ENCODE peak calls at places on chromosome 3, in ten cellular contexts. One of them, this sample, is unnamed.

GRCh38 chr3:171163724-171164465 is 137.4 kb upstream of the SLC2A2 start:
- DNase-seq in mammary epithelial cell: peak; percentile 68
- DNase-seq in AG04450: no peak
- DNase-seq in PC-3: peak; percentile 88
- DNase-seq in PC-9: peak; percentile 76
- DNase-seq in mesenchymal stem cell: no peak
- DNase-seq in cardiac muscle cell: no peak
- DNase-seq in K562: no peak
- DNase-seq in CD8-positive, alpha-beta memory T cell: no peak
- DNase-seq in GM23248: peak; percentile 54
- DNase-seq in this sample: no peak

GRCh38 chr3:126718506-126719445 is 14.7 kb downstream of the CHCHD6 start:
- DNase-seq in mammary epithelial cell: peak; percentile 14
- DNase-seq in AG04450: no peak
- DNase-seq in PC-3: no peak
- DNase-seq in PC-9: no peak
- DNase-seq in mesenchymal stem cell: no peak
- DNase-seq in cardiac muscle cell: no peak
- DNase-seq in K562: no peak
- DNase-seq in CD8-positive, alpha-beta memory T cell: no peak
- DNase-seq in GM23248: no peak
- DNase-seq in this sample: no peak

GRCh38 chr3:414063-414462 is 217.5 kb downstream of the CHL1 start:
- DNase-seq in mammary epithelial cell: no peak
- DNase-seq in AG04450: no peak
- DNase-seq in PC-3: peak; percentile 57
- DNase-seq in PC-9: no peak
- DNase-seq in mesenchymal stem cell: peak; percentile 7
- DNase-seq in cardiac muscle cell: peak; percentile 12
- DNase-seq in K562: peak; percentile 6
- DNase-seq in CD8-positive, alpha-beta memory T cell: no peak
- DNase-seq in GM23248: peak; percentile 36
- DNase-seq in this sample: no peak

GRCh38 chr3:153273767-153274443 is 111.9 kb downstream of the RAP2B start:
- DNase-seq in mammary epithelial cell: peak; percentile 43
- DNase-seq in AG04450: no peak
- DNase-seq in PC-3: peak; percentile 60
- DNase-seq in PC-9: no peak
- DNase-seq in mesenchymal stem cell: no peak
- DNase-seq in cardiac muscle cell: peak; percentile 58
- DNase-seq in K562: no peak
- DNase-seq in CD8-positive, alpha-beta memory T cell: no peak
- DNase-seq in GM23248: peak; percentile 88
- DNase-seq in this sample: peak; percentile 30

GRCh38 chr3:151579571-151580270 is 118.9 kb upstream of the IGSF10 start:
- DNase-seq in mammary epithelial cell: no peak
- DNase-seq in AG04450: no peak
- DNase-seq in PC-3: no peak
- DNase-seq in PC-9: no peak
- DNase-seq in mesenchymal stem cell: peak; percentile 10
- DNase-seq in cardiac muscle cell: peak; percentile 87
- DNase-seq in K562: peak; percentile 26
- DNase-seq in CD8-positive, alpha-beta memory T cell: no peak
- DNase-seq in GM23248: peak; percentile 81
- DNase-seq in this sample: no peak

GRCh38 chr3:127177226-127177625 is 15.7 kb upstream of the PRR23E start:
- DNase-seq in mammary epithelial cell: no peak
- DNase-seq in AG04450: no peak
- DNase-seq in PC-3: peak; percentile 34
- DNase-seq in PC-9: no peak
- DNase-seq in mesenchymal stem cell: no peak
- DNase-seq in cardiac muscle cell: peak; percentile 3
- DNase-seq in K562: peak; percentile 3
- DNase-seq in CD8-positive, alpha-beta memory T cell: no peak
- DNase-seq in GM23248: no peak
- DNase-seq in this sample: no peak

GRCh38 chr3:41579861-41580260 is 380.6 kb downstream of the CTNNB1 start:
- DNase-seq in mammary epithelial cell: no peak
- DNase-seq in AG04450: no peak
- DNase-seq in PC-3: no peak
- DNase-seq in PC-9: no peak
- DNase-seq in mesenchymal stem cell: no peak
- DNase-seq in cardiac muscle cell: no peak
- DNase-seq in K562: no peak
- DNase-seq in CD8-positive, alpha-beta memory T cell: no peak
- DNase-seq in GM23248: no peak
- DNase-seq in this sample: no peak

GRCh38 chr3:37973250-37974054 is 17.1 kb upstream of the VILL start:
- DNase-seq in mammary epithelial cell: no peak
- DNase-seq in AG04450: peak; percentile 18
- DNase-seq in PC-3: no peak
- DNase-seq in PC-9: no peak
- DNase-seq in mesenchymal stem cell: no peak
- DNase-seq in cardiac muscle cell: no peak
- DNase-seq in K562: no peak
- DNase-seq in CD8-positive, alpha-beta memory T cell: no peak
- DNase-seq in GM23248: no peak
- DNase-seq in this sample: no peak

GRCh38 chr3:106617276-106617675 is 748.5 kb upstream of the CBLB start:
- DNase-seq in mammary epithelial cell: no peak
- DNase-seq in AG04450: no peak
- DNase-seq in PC-3: peak; percentile 41
- DNase-seq in PC-9: no peak
- DNase-seq in mesenchymal stem cell: no peak
- DNase-seq in cardiac muscle cell: no peak
- DNase-seq in K562: no peak
- DNase-seq in CD8-positive, alpha-beta memory T cell: no peak
- DNase-seq in GM23248: peak; percentile 60
- DNase-seq in this sample: no peak

GRCh38 chr3:46369675-46370132 is 1.0 kb upstream of the CCR5 start:
- DNase-seq in mammary epithelial cell: no peak
- DNase-seq in AG04450: no peak
- DNase-seq in PC-3: no peak
- DNase-seq in PC-9: no peak
- DNase-seq in mesenchymal stem cell: no peak
- DNase-seq in cardiac muscle cell: no peak
- DNase-seq in K562: no peak
- DNase-seq in CD8-positive, alpha-beta memory T cell: no peak
- DNase-seq in GM23248: no peak
- DNase-seq in this sample: no peak

GRCh38 chr3:173253471-173253870 is 112.4 kb upstream of the SPATA16 start:
- DNase-seq in mammary epithelial cell: no peak
- DNase-seq in AG04450: no peak
- DNase-seq in PC-3: no peak
- DNase-seq in PC-9: no peak
- DNase-seq in mesenchymal stem cell: no peak
- DNase-seq in cardiac muscle cell: no peak
- DNase-seq in K562: no peak
- DNase-seq in CD8-positive, alpha-beta memory T cell: no peak
- DNase-seq in GM23248: no peak
- DNase-seq in this sample: no peak

GRCh38 chr3:55485208-55485791 is 1.8 kb downstream of the WNT5A start:
- DNase-seq in mammary epithelial cell: peak; percentile 62
- DNase-seq in AG04450: no peak
- DNase-seq in PC-3: peak; percentile 82
- DNase-seq in PC-9: no peak
- DNase-seq in mesenchymal stem cell: peak; percentile 92
- DNase-seq in cardiac muscle cell: peak; percentile 89
- DNase-seq in K562: peak; percentile 42
- DNase-seq in CD8-positive, alpha-beta memory T cell: no peak
- DNase-seq in GM23248: peak; percentile 82
- DNase-seq in this sample: peak; percentile 78

GRCh38 chr3:134956395-134956794 is 161.3 kb downstream of the EPHB1 start:
- DNase-seq in mammary epithelial cell: no peak
- DNase-seq in AG04450: no peak
- DNase-seq in PC-3: no peak
- DNase-seq in PC-9: no peak
- DNase-seq in mesenchymal stem cell: no peak
- DNase-seq in cardiac muscle cell: no peak
- DNase-seq in K562: no peak
- DNase-seq in CD8-positive, alpha-beta memory T cell: no peak
- DNase-seq in GM23248: no peak
- DNase-seq in this sample: no peak

GRCh38 chr3:15514663-15515357 is 6.7 kb downstream of the COLQ start:
- DNase-seq in mammary epithelial cell: no peak
- DNase-seq in AG04450: no peak
- DNase-seq in PC-3: no peak
- DNase-seq in PC-9: no peak
- DNase-seq in mesenchymal stem cell: no peak
- DNase-seq in cardiac muscle cell: no peak
- DNase-seq in K562: no peak
- DNase-seq in CD8-positive, alpha-beta memory T cell: no peak
- DNase-seq in GM23248: peak; percentile 47
- DNase-seq in this sample: no peak
- H3K4me3 ChIP-seq in mammary epithelial cell: no peak overlapping the region
- H3K4me3 ChIP-seq in AG04450: no peak overlapping the region
- H3K4me3 ChIP-seq in PC-3: no peak overlapping the region
- H3K4me3 ChIP-seq in PC-9: no peak overlapping the region
- H3K4me3 ChIP-seq in mesenchymal stem cell: no peak overlapping the region
- H3K4me3 ChIP-seq in cardiac muscle cell: no peak overlapping the region
- H3K4me3 ChIP-seq in K562: no peak overlapping the region
- H3K4me3 ChIP-seq in CD8-positive, alpha-beta memory T cell: no peak overlapping the region
- H3K4me3 ChIP-seq in GM23248: no peak overlapping the region
- H3K4me3 ChIP-seq in this sample: no peak overlapping the region

GRCh38 chr3:147370316-147370715 is 36.0 kb downstream of the ZIC4 start:
- DNase-seq in mammary epithelial cell: no peak
- DNase-seq in AG04450: no peak
- DNase-seq in PC-3: no peak
- DNase-seq in PC-9: no peak
- DNase-seq in mesenchymal stem cell: no peak
- DNase-seq in cardiac muscle cell: no peak
- DNase-seq in K562: no peak
- DNase-seq in CD8-positive, alpha-beta memory T cell: no peak
- DNase-seq in GM23248: no peak
- DNase-seq in this sample: no peak
- H3K27me3 ChIP-seq in mammary epithelial cell: peaks cover 63% of the 10 kb centered on the region
- H3K27me3 ChIP-seq in AG04450: peaks cover 81% of the 10 kb centered on the region
- H3K27me3 ChIP-seq in PC-3: peaks cover 92% of the 10 kb centered on the region
- H3K27me3 ChIP-seq in PC-9: no peaks in the 10 kb centered on the region
- H3K27me3 ChIP-seq in mesenchymal stem cell: peaks cover 99% of the 10 kb centered on the region
- H3K27me3 ChIP-seq in cardiac muscle cell: peaks cover 100% of the 10 kb centered on the region
- H3K27me3 ChIP-seq in K562: no peaks in the 10 kb centered on the region
- H3K27me3 ChIP-seq in CD8-positive, alpha-beta memory T cell: peaks cover 28% of the 10 kb centered on the region
- H3K27me3 ChIP-seq in GM23248: peaks cover 94% of the 10 kb centered on the region
- H3K27me3 ChIP-seq in this sample: peaks cover 5% of the 10 kb centered on the region

DNA sequence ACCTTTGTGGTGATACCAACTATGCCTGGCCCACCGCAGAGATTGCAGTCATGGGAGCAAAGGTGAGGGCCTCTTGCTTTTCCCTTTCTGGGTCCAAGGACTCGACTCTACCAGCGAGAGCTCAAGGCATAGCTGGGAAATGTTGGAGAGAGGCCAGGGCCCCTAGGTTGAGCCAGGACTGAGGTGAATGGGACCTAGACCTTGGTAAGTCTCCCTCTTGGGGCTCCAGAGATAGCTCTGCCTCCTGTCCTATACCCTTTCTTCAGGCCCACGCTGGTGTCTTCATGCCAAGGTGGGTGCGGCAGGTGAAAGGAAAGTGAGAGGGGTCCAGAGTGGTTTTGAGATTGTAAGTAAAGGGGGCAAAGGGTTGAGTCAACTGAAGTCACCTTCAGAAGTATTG is 77.5 kb downstream of the PCCB start:
- DNase-seq in mammary epithelial cell: no peak
- DNase-seq in AG04450: no peak
- DNase-seq in PC-3: no peak
- DNase-seq in PC-9: no peak
- DNase-seq in mesenchymal stem cell: no peak
- DNase-seq in cardiac muscle cell: no peak
- DNase-seq in K562: no peak
- DNase-seq in CD8-positive, alpha-beta memory T cell: no peak
- DNase-seq in GM23248: no peak
- DNase-seq in this sample: no peak
- H3K9me3 ChIP-seq in mammary epithelial cell: no peaks in the 10 kb centered on the region
- H3K9me3 ChIP-seq in AG04450: peaks cover 4% of the 10 kb centered on the region
- H3K9me3 ChIP-seq in PC-3: peaks cover under 1% of the 10 kb centered on the region
- H3K9me3 ChIP-seq in PC-9: peaks cover 8% of the 10 kb centered on the region
- H3K9me3 ChIP-seq in mesenchymal stem cell: peaks cover 9% of the 10 kb centered on the region
- H3K9me3 ChIP-seq in cardiac muscle cell: no peaks in the 10 kb centered on the region
- H3K9me3 ChIP-seq in K562: no peaks in the 10 kb centered on the region
- H3K9me3 ChIP-seq in CD8-positive, alpha-beta memory T cell: peaks cover 1% of the 10 kb centered on the region
- H3K9me3 ChIP-seq in GM23248: no peaks in the 10 kb centered on the region
- H3K9me3 ChIP-seq in this sample: peaks cover 15% of the 10 kb centered on the region

GRCh38 chr3:62368705-62369475 is 4.5 kb downstream of the FEZF2 start:
- DNase-seq in mammary epithelial cell: no peak
- DNase-seq in AG04450: no peak
- DNase-seq in PC-3: no peak
- DNase-seq in PC-9: no peak
- DNase-seq in mesenchymal stem cell: no peak
- DNase-seq in cardiac muscle cell: no peak
- DNase-seq in K562: no peak
- DNase-seq in CD8-positive, alpha-beta memory T cell: no peak
- DNase-seq in GM23248: peak; percentile 48
- DNase-seq in this sample: no peak
- H3K4me3 ChIP-seq in mammary epithelial cell: peak overlapping the region; percentile 3
- H3K4me3 ChIP-seq in AG04450: no peak overlapping the region
- H3K4me3 ChIP-seq in PC-3: no peak overlapping the region
- H3K4me3 ChIP-seq in PC-9: no peak overlapping the region
- H3K4me3 ChIP-seq in mesenchymal stem cell: no peak overlapping the region
- H3K4me3 ChIP-seq in cardiac muscle cell: peak overlapping the region; percentile 8
- H3K4me3 ChIP-seq in K562: no peak overlapping the region
- H3K4me3 ChIP-seq in CD8-positive, alpha-beta memory T cell: no peak overlapping the region
- H3K4me3 ChIP-seq in GM23248: peak overlapping the region; percentile 22
- H3K4me3 ChIP-seq in this sample: no peak overlapping the region

DNA sequence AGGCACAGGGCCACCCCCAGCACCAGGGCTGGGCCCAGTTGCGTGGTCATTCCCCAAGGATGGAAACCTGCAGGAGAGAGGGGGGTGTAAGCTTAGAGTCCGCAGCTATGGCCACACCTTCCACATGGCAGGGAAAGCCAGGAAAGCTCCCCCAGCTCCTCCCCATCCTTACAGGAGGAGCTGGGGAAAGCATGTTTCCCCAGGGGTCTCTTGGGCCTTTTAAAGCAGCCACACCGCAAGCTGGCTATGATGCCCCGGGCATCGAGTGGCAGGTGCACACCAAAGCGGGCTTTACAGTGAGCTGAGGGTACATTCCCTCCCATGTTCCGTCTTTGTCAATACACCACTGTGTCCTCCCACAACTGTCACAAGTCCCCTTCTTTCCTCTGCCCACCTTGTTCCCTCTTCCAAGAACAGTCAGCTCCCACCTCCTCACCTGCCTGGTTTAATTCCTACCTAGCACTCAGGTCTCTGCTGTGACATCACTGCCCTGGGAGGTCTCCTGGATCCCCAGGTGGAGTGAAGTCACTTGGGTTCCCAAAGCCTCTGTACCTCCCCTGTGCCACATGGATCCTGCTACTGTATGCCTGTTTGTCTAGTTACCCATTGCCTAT is 3.4 kb upstream of the IFRD2 start:
- DNase-seq in mammary epithelial cell: no peak
- DNase-seq in AG04450: no peak
- DNase-seq in PC-3: no peak
- DNase-seq in PC-9: no peak
- DNase-seq in mesenchymal stem cell: no peak
- DNase-seq in cardiac muscle cell: no peak
- DNase-seq in K562: no peak
- DNase-seq in CD8-positive, alpha-beta memory T cell: no peak
- DNase-seq in GM23248: no peak
- DNase-seq in this sample: no peak
- H3K27me3 ChIP-seq in mammary epithelial cell: no peaks in the 10 kb centered on the region
- H3K27me3 ChIP-seq in AG04450: no peaks in the 10 kb centered on the region
- H3K27me3 ChIP-seq in PC-3: no peaks in the 10 kb centered on the region
- H3K27me3 ChIP-seq in PC-9: no peaks in the 10 kb centered on the region
- H3K27me3 ChIP-seq in mesenchymal stem cell: no peaks in the 10 kb centered on the region
- H3K27me3 ChIP-seq in cardiac muscle cell: no peaks in the 10 kb centered on the region
- H3K27me3 ChIP-seq in K562: no peaks in the 10 kb centered on the region
- H3K27me3 ChIP-seq in CD8-positive, alpha-beta memory T cell: no peaks in the 10 kb centered on the region
- H3K27me3 ChIP-seq in GM23248: no peaks in the 10 kb centered on the region
- H3K27me3 ChIP-seq in this sample: no peaks in the 10 kb centered on the region

GRCh38 chr3:86562095-86562494 is 428.9 kb downstream of the VGLL3 start:
- DNase-seq in mammary epithelial cell: no peak
- DNase-seq in AG04450: no peak
- DNase-seq in PC-3: no peak
- DNase-seq in PC-9: no peak
- DNase-seq in mesenchymal stem cell: no peak
- DNase-seq in cardiac muscle cell: no peak
- DNase-seq in K562: no peak
- DNase-seq in CD8-positive, alpha-beta memory T cell: no peak
- DNase-seq in GM23248: no peak
- DNase-seq in this sample: no peak
- H3K9me3 ChIP-seq in mammary epithelial cell: no peaks in the 10 kb centered on the region
- H3K9me3 ChIP-seq in AG04450: no peaks in the 10 kb centered on the region
- H3K9me3 ChIP-seq in PC-3: no peaks in the 10 kb centered on the region
- H3K9me3 ChIP-seq in PC-9: no peaks in the 10 kb centered on the region
- H3K9me3 ChIP-seq in mesenchymal stem cell: no peaks in the 10 kb centered on the region
- H3K9me3 ChIP-seq in cardiac muscle cell: no peaks in the 10 kb centered on the region
- H3K9me3 ChIP-seq in K562: no peaks in the 10 kb centered on the region
- H3K9me3 ChIP-seq in CD8-positive, alpha-beta memory T cell: no peaks in the 10 kb centered on the region
- H3K9me3 ChIP-seq in GM23248: no peaks in the 10 kb centered on the region
- H3K9me3 ChIP-seq in this sample: no peaks in the 10 kb centered on the region

This sample was measured in MG63.